ENCODE peak calls at places on chromosomes 6 and 20, in eight cellular contexts. X, T, Z, Q, U, G, Y and L are unnamed samples.

GRCh38 chr6:169185011-169185521 is 68.6 kb downstream of the THBS2 start:
- DNase-seq in X (no peak), T (no peak), Z (no peak), Q (no peak), U (no peak), G (no peak), Y (no peak), L (no peak)

GRCh38 chr6:54191460-54191859 is 80.2 kb downstream of the MLIP start:
- DNase-seq in X (no peak), T (no peak), Z (no peak), Q (no peak), U (no peak), G (no peak), Y (no peak), L (no peak)

GRCh38 chr20:18331694-18332093 is 43.4 kb downstream of the ZNF133 start:
- DNase-seq in X (no peak), T (no peak), Z (no peak), Q (no peak), U (no peak), G (no peak), Y (no peak), L (no peak)

GRCh38 chr6:129141499-129141898 is 258.6 kb downstream of the LAMA2 start:
- DNase-seq in X (no peak), T (no peak), Z (no peak), Q (no peak), U (no peak), G (no peak), Y (no peak), L (no peak)

GRCh38 chr20:56343861-56344381 is 14.9 kb upstream of the FAM210B start:
- DNase-seq in X (peak), T (no peak), Z (peak), Q (no peak), U (peak), G (no peak), Y (peak), L (peak)

GRCh38 chr6:4673861-4674260 is 102.3 kb upstream of the CDYL start:
- DNase-seq in X (no peak), T (no peak), Z (no peak), Q (no peak), U (no peak), G (no peak), Y (no peak), L (no peak)

GRCh38 chr20:3621111-3621510 is 42.1 kb downstream of the GFRA4 start:
- DNase-seq in X (no peak), T (no peak), Z (no peak), Q (no peak), U (no peak), G (no peak), Y (no peak), L (no peak)

GRCh38 chr20:12358006-12358654 is 440.4 kb downstream of the BTBD3 start:
- DNase-seq in X (no peak), T (no peak), Z (no peak), Q (no peak), U (no peak), G (peak), Y (peak), L (no peak)

GRCh38 chr6:137750284-137750683 is 116.8 kb upstream of the TNFAIP3 start:
- DNase-seq in X (no peak), T (no peak), Z (no peak), Q (no peak), U (no peak), G (no peak), Y (no peak), L (no peak)

GRCh38 chr6:169811521-169812256 is 60.3 kb downstream of the ERMARD start:
- DNase-seq in X (no peak), T (no peak), Z (no peak), Q (no peak), U (no peak), G (no peak), Y (no peak), L (no peak)

GRCh38 chr20:50138479-50139393 is 14.8 kb downstream of the PEDS1 start:
- DNase-seq in X (peak), T (no peak), Z (no peak), Q (no peak), U (peak), G (no peak), Y (no peak), L (no peak)

GRCh38 chr6:149483849-149484635 is 772 bp downstream of the ZC3H12D start:
- DNase-seq in X (no peak), T (no peak), Z (no peak), Q (no peak), U (no peak), G (no peak), Y (no peak), L (no peak)

GRCh38 chr6:70811788-70812187 is 144.1 kb downstream of the SMAP1 start:
- DNase-seq in X (no peak), T (no peak), Z (no peak), Q (no peak), U (no peak), G (no peak), Y (peak), L (no peak)